ENCODE peak calls at places on chromosomes 16 and 17, in six cellular contexts. H, A, Z, B, I and D are unnamed samples.

GRCh38 chr17:32518856-32519768 is 32.3 kb downstream of the CDK5R1 start:
- DNase-seq in Z (peak), H (peak), I (peak), B (peak), A (peak), D (peak)

GRCh38 chr16:11236855-11237254 is 19.1 kb downstream of the SOCS1 start:
- DNase-seq in I (no peak), B (no peak), Z (no peak), A (no peak), H (no peak), D (no peak)

GRCh38 chr17:13735861-13736260 is 134.1 kb upstream of the HS3ST3A1 start:
- DNase-seq in H (no peak), Z (no peak), A (no peak), I (no peak), B (no peak), D (no peak)

GRCh38 chr17:79657036-79657435 is 46.2 kb upstream of the RBFOX3 start:
- DNase-seq in A (no peak), I (no peak), H (peak), B (no peak), Z (no peak), D (no peak)

GRCh38 chr16:53131363-53132071 is 76.7 kb downstream of the CHD9 start:
- DNase-seq in Z (peak), A (peak), B (peak), I (peak), H (peak), D (peak)

GRCh38 chr16:1723450-1724147 is 17.6 kb downstream of the MAPK8IP3 start:
- DNase-seq in A (peak), Z (no peak), B (peak), I (no peak), H (no peak), D (no peak)

GRCh38 chr16:25481636-25482035 is 210.1 kb upstream of the HS3ST4 start:
- DNase-seq in H (no peak), I (no peak), Z (no peak), B (no peak), A (no peak), D (no peak)

GRCh38 chr16:621526-622105 is 9.2 kb upstream of the WFIKKN1 start:
- DNase-seq in B (no peak), H (no peak), I (peak), Z (no peak), A (no peak), D (no peak)

GRCh38 chr17:15298176-15298575 is 33.0 kb upstream of the PMP22 start:
- DNase-seq in A (no peak), Z (no peak), I (no peak), H (no peak), B (no peak), D (no peak)

GRCh38 chr16:27319257-27319965 is 5.6 kb downstream of the IL4R start:
- DNase-seq in I (no peak), A (no peak), H (no peak), Z (no peak), B (no peak), D (no peak)

GRCh38 chr17:42679001-42679491 is 2.3 kb upstream of the PLEKHH3 start:
- DNase-seq in B (no peak), A (peak), H (no peak), Z (peak), I (no peak), D (no peak)

GRCh38 chr16:87963400-87963799 is 12.2 kb downstream of the BANP start:
- DNase-seq in B (peak), I (no peak), H (no peak), Z (no peak), A (no peak), D (no peak)